ENCODE peak calls at places on chromosomes 5 and 9, in five cellular contexts. One of them, this sample, is unnamed.

GRCh38 chr5:645421-645820 is 33.3 kb downstream of the CEP72 start:
- DNase-seq in NCI-H510A treated with DMSO at 0.1 percent for 48 hours: no peak
- DNase-seq in lower lobe of right lung: peak
- DNase-seq in fibroblast of lung: no peak
- DNase-seq in LHCN-M2: no peak
- DNase-seq in this sample: no peak

GRCh38 chr9:133184971-133185370 is 21.3 kb upstream of the GBGT1 start:
- DNase-seq in NCI-H510A treated with DMSO at 0.1 percent for 48 hours: peak
- DNase-seq in lower lobe of right lung: no peak
- DNase-seq in fibroblast of lung: peak
- DNase-seq in LHCN-M2: peak
- DNase-seq in this sample: no peak

GRCh38 chr5:106397700-106398099 is 1273.0 kb downstream of the EFNA5 start:
- DNase-seq in NCI-H510A treated with DMSO at 0.1 percent for 48 hours: no peak
- DNase-seq in lower lobe of right lung: no peak
- DNase-seq in fibroblast of lung: peak
- DNase-seq in LHCN-M2: peak
- DNase-seq in this sample: no peak

GRCh38 chr5:131534995-131535394 is 100.0 kb downstream of the RAPGEF6 start:
- DNase-seq in NCI-H510A treated with DMSO at 0.1 percent for 48 hours: no peak
- DNase-seq in lower lobe of right lung: no peak
- DNase-seq in fibroblast of lung: peak
- DNase-seq in LHCN-M2: no peak
- DNase-seq in this sample: no peak

GRCh38 chr5:19002111-19002510 is 985.9 kb downstream of the CDH18 start:
- DNase-seq in NCI-H510A treated with DMSO at 0.1 percent for 48 hours: no peak
- DNase-seq in lower lobe of right lung: no peak
- DNase-seq in fibroblast of lung: no peak
- DNase-seq in LHCN-M2: no peak
- DNase-seq in this sample: no peak

GRCh38 chr9:137550241-137550621 is at the start of gene PNPLA7:
- DNase-seq in NCI-H510A treated with DMSO at 0.1 percent for 48 hours: peak
- DNase-seq in lower lobe of right lung: peak
- DNase-seq in fibroblast of lung: peak
- DNase-seq in LHCN-M2: peak
- DNase-seq in this sample: peak

GRCh38 chr5:174344335-174344734 is 298.8 kb downstream of the NSG2 start:
- DNase-seq in NCI-H510A treated with DMSO at 0.1 percent for 48 hours: peak
- DNase-seq in lower lobe of right lung: no peak
- DNase-seq in fibroblast of lung: no peak
- DNase-seq in LHCN-M2: no peak
- DNase-seq in this sample: no peak

GRCh38 chr5:163447875-163448274 is 10.5 kb downstream of the CCNG1 start:
- DNase-seq in NCI-H510A treated with DMSO at 0.1 percent for 48 hours: no peak
- DNase-seq in lower lobe of right lung: no peak
- DNase-seq in fibroblast of lung: no peak
- DNase-seq in LHCN-M2: no peak
- DNase-seq in this sample: no peak

GRCh38 chr5:174173766-174174165 is 128.3 kb downstream of the NSG2 start:
- DNase-seq in NCI-H510A treated with DMSO at 0.1 percent for 48 hours: no peak
- DNase-seq in lower lobe of right lung: no peak
- DNase-seq in fibroblast of lung: no peak
- DNase-seq in LHCN-M2: no peak
- DNase-seq in this sample: no peak

GRCh38 chr9:124778575-124779367 is 1.8 kb downstream of the OLFML2A start:
- DNase-seq in NCI-H510A treated with DMSO at 0.1 percent for 48 hours: no peak
- DNase-seq in lower lobe of right lung: no peak
- DNase-seq in fibroblast of lung: no peak
- DNase-seq in LHCN-M2: no peak
- DNase-seq in this sample: no peak

GRCh38 chr9:108386859-108387384 is 468.9 kb downstream of the ACTL7B start:
- DNase-seq in NCI-H510A treated with DMSO at 0.1 percent for 48 hours: no peak
- DNase-seq in lower lobe of right lung: no peak
- DNase-seq in fibroblast of lung: peak
- DNase-seq in LHCN-M2: peak
- DNase-seq in this sample: no peak

GRCh38 chr9:14260101-14260500 is 53.8 kb downstream of the NFIB start:
- DNase-seq in NCI-H510A treated with DMSO at 0.1 percent for 48 hours: no peak
- DNase-seq in lower lobe of right lung: no peak
- DNase-seq in fibroblast of lung: no peak
- DNase-seq in LHCN-M2: no peak
- DNase-seq in this sample: no peak

This sample was measured in tibial artery.